ENCODE peak calls at places on chromosomes 6 and 20, in ten cellular contexts. W is MCF 10A; N is colonic mucosa; D is cardiac fibroblast; J is NCI-H774; M is CD4-positive, CD25-positive, alpha-beta regulatory T cell; U is T-helper 22 cell; A is RWPE1; V is NCI-H460; K is GM04504. T is an unnamed sample.
A peak's percentile ranks its signal among the peaks of the same experiment; 100 is the strongest.

GRCh38 chr6:15994814-15995459 is 133.9 kb upstream of the MYLIP start:
- DNase-seq in W (no peak), N (no peak), D (no peak), J (no peak), M (no peak), U (no peak), A (no peak), V (no peak), K (no peak), T (no peak)

GRCh38 chr6:122752493-122752892 is 27.0 kb upstream of the FABP7 start:
- DNase-seq in W (no peak), N (no peak), D (no peak), J (no peak), M (no peak), U (no peak), A (no peak), V (no peak), K (no peak), T (no peak)

GRCh38 chr20:10231290-10231689 is 12.7 kb downstream of the SNAP25 start:
- DNase-seq in W (no peak), N (no peak), D (no peak), J (no peak), M (no peak), U (no peak), A (no peak), V (no peak), K (no peak), T (no peak)

GRCh38 chr6:153437193-153437592 is 306.1 kb upstream of the RGS17 start:
- DNase-seq in W (no peak), N (no peak), D (no peak), J (no peak), M (no peak), U (no peak), A (no peak), V (no peak), K (no peak), T (no peak)

GRCh38 chr6:149140137-149140909 is 177.2 kb upstream of the TAB2 start:
- DNase-seq in W (no peak), N (no peak), D (no peak), J (no peak), M (peak; percentile 81), U (peak; percentile 64), A (no peak), V (no peak), K (no peak), T (peak; percentile 23)

GRCh38 chr6:1348675-1349074 is 36.8 kb downstream of the FOXQ1 start:
- DNase-seq in W (no peak), N (no peak), D (peak; percentile 91), J (no peak), M (no peak), U (no peak), A (no peak), V (no peak), K (no peak), T (no peak)

GRCh38 chr6:8436956-8437355 is 1.6 kb upstream of the SLC35B3 start:
- DNase-seq in W (no peak), N (no peak), D (no peak), J (no peak), M (no peak), U (no peak), A (no peak), V (no peak), K (no peak), T (no peak)

GRCh38 chr6:16635810-16636602 is 125.3 kb downstream of the ATXN1 start:
- DNase-seq in W (peak; percentile 72), N (no peak), D (peak; percentile 55), J (no peak), M (no peak), U (no peak), A (peak; percentile 18), V (peak; percentile 6), K (peak; percentile 40), T (no peak)

GRCh38 chr20:14799671-14800070 is 462.3 kb upstream of the FLRT3 start:
- DNase-seq in W (no peak), N (no peak), D (no peak), J (no peak), M (no peak), U (no peak), A (no peak), V (no peak), K (no peak), T (no peak)

GRCh38 chr20:62874745-62875344 is 13.2 kb upstream of the TCFL5 start:
- DNase-seq in W (no peak), N (no peak), D (no peak), J (no peak), M (no peak), U (no peak), A (no peak), V (no peak), K (no peak), T (no peak)

GRCh38 chr6:47366335-47366879 is 56.7 kb upstream of the TNFRSF21 start:
- DNase-seq in W (no peak), N (no peak), D (no peak), J (no peak), M (no peak), U (no peak), A (no peak), V (no peak), K (no peak), T (no peak)

GRCh38 chr6:110946498-110946897 is 12.0 kb upstream of the GTF3C6 start:
- DNase-seq in W (no peak), N (no peak), D (no peak), J (no peak), M (no peak), U (no peak), A (peak; percentile 18), V (no peak), K (no peak), T (no peak)

GRCh38 chr6:53159558-53159957 is 10.9 kb upstream of the GCM1 start:
- DNase-seq in W (peak; percentile 82), N (no peak), D (no peak), J (no peak), M (no peak), U (no peak), A (peak; percentile 55), V (no peak), K (no peak), T (no peak)

GRCh38 chr6:134373282-134373922 is 55.5 kb upstream of the SGK1 start:
- DNase-seq in W (peak; percentile 78), N (peak; percentile 35), D (peak; percentile 82), J (no peak), M (no peak), U (no peak), A (peak; percentile 42), V (peak; percentile 38), K (no peak), T (peak; percentile 45)

GRCh38 chr6:4961322-4962168 is 42.3 kb downstream of the RPP40 start:
- DNase-seq in W (no peak), N (no peak), D (no peak), J (no peak), M (no peak), U (no peak), A (no peak), V (no peak), K (no peak), T (no peak)

GRCh38 chr6:52620055-52620905 is 43.4 kb upstream of the TRAM2 start:
- DNase-seq in W (no peak), N (no peak), D (no peak), J (no peak), M (no peak), U (no peak), A (no peak), V (no peak), K (no peak), T (no peak)

T was measured in GM18507.